ENCODE peak calls at places on chromosomes 12 and 14, in four cellular contexts. K is heart right ventricle, X is epithelial cell of esophagus, C is progenitor cell of endocrine pancreas. G is an unnamed sample.

GRCh38 chr12:101855364-101855884 is 22.0 kb upstream of the DRAM1 start:
- DNase-seq in K (no peak), C (no peak), X (peak; percentile 77), G (no peak)

GRCh38 chr14:72516936-72517408 is 376.9 kb downstream of the DPF3 start:
- DNase-seq in C (peak; percentile 59), X (peak; percentile 76), K (peak; percentile 44), G (peak; percentile 56)

GRCh38 chr14:104865631-104866441 is 768 bp downstream of the CEP170B start:
- DNase-seq in K (peak; percentile 65), X (peak; percentile 91), C (no peak), G (no peak)

GRCh38 chr14:71665157-71665556 is 267.1 kb upstream of the RGS6 start:
- DNase-seq in X (peak; percentile 58), C (no peak), K (no peak), G (no peak)

GRCh38 chr12:108816652-108817335 is 40.6 kb downstream of the SSH1 start:
- DNase-seq in K (peak; percentile 73), X (no peak), C (no peak), G (no peak)

GRCh38 chr14:98136019-98136418 is 1136.0 kb downstream of the BCL11B start:
- DNase-seq in C (no peak), K (no peak), X (no peak), G (no peak)

GRCh38 chr14:89813485-89814080 is 140.9 kb downstream of the EFCAB11 start:
- DNase-seq in K (no peak), X (peak; percentile 60), C (no peak), G (no peak)

GRCh38 chr14:36129181-36129580 is 47.3 kb downstream of the PTCSC3 start:
- DNase-seq in X (peak; percentile 85), K (no peak), C (no peak), G (no peak)

GRCh38 chr12:76653342-76653741 is 93.8 kb upstream of the OSBPL8 start:
- DNase-seq in K (no peak), X (no peak), C (no peak), G (no peak)

GRCh38 chr12:59084758-59085383 is 164.6 kb upstream of the LRIG3 start:
- DNase-seq in C (peak; percentile 9), X (no peak), K (no peak), G (no peak)

GRCh38 chr12:119578112-119578511 is 15.5 kb upstream of the TMEM233 start:
- DNase-seq in C (no peak), X (peak; percentile 38), K (no peak), G (no peak)

GRCh38 chr12:133120385-133121191 is 9.5 kb downstream of the ZNF891 start:
- DNase-seq in X (no peak), C (no peak), K (no peak), G (no peak)

GRCh38 chr12:125355614-125356013 is 290.4 kb downstream of the AACS start:
- DNase-seq in K (no peak), C (no peak), X (no peak), G (no peak)

GRCh38 chr12:125357561-125357960 is 292.3 kb downstream of the AACS start:
- DNase-seq in K (no peak), X (no peak), C (no peak), G (no peak)

GRCh38 chr12:125356111-125356510 is 290.9 kb downstream of the AACS start:
- DNase-seq in C (no peak), X (no peak), K (no peak), G (no peak)

GRCh38 chr12:125346361-125346760 is 281.1 kb downstream of the AACS start:
- DNase-seq in C (no peak), X (no peak), K (no peak), G (no peak)

DNA sequence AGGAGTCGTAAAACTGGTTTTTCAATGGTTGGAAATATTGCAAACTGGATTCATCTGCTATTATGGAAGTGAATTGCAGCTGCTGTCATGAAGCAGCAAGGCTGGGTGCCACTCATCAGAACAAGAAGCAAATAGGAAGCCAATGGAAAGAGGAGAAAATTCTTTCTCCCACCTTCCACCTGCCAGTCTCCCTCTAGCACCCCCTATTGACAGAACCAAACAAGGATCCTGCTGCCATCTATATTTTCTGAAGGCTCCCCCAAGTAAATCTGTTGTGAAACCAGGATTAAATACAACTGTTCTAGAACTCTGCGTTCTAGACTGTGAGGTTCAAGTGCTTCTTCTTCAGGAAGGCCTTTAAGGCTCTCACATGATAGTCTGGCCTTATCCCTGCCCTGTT is 286.6 kb downstream of the AACS start:
- DNase-seq in X (no peak), C (no peak), K (no peak), G (no peak)
- TF ChIP-seq CTCF in X (no peak), C (no peak), K (no peak), G (no peak)

DNA sequence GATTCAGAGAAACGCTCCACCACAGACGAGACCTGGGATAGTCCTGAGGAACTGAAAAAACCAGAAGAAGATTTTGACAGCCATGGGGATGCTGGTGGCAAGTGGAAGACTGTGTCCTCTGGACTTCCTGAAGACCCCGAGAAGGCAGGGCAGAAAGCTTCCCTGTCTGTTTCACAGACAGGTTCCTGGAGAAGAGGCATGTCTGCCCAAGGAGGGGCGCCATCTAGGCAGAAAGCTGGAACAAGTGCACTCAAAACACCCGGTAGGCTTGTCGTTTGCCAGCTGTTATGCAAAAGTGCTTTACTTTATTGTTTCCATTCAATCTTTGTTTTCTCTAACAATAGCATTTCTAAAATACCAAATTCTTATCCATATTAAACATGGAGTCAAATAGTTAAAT is 287.3 kb downstream of the NAV3 start:
- DNase-seq in X (no peak), C (no peak), K (no peak), G (no peak)
- TF ChIP-seq CTCF in X (no peak), C (peak; percentile 17), K (no peak), G (no peak)

GRCh38 chr14:32206552-32206951 is 3.5 kb upstream of the RNU6-8 start:
- DNase-seq in K (no peak), C (no peak), X (no peak), G (no peak)

GRCh38 chr14:32205554-32205953 is 2.5 kb upstream of the RNU6-8 start:
- DNase-seq in K (no peak), X (no peak), C (no peak), G (no peak)

GRCh38 chr14:32203928-32204357 is 874 bp upstream of the RNU6-8 start:
- DNase-seq in X (no peak), K (no peak), C (no peak), G (no peak)

GRCh38 chr14:32208490-32208889 is 5.4 kb upstream of the RNU6-8 start:
- DNase-seq in C (no peak), K (no peak), X (no peak), G (no peak)

GRCh38 chr14:32205984-32206383 is 2.9 kb upstream of the RNU6-8 start:
- DNase-seq in C (no peak), K (no peak), X (peak; percentile 36), G (no peak)
- TF ChIP-seq CTCF in C (no peak), K (no peak), X (no peak), G (no peak)

DNA sequence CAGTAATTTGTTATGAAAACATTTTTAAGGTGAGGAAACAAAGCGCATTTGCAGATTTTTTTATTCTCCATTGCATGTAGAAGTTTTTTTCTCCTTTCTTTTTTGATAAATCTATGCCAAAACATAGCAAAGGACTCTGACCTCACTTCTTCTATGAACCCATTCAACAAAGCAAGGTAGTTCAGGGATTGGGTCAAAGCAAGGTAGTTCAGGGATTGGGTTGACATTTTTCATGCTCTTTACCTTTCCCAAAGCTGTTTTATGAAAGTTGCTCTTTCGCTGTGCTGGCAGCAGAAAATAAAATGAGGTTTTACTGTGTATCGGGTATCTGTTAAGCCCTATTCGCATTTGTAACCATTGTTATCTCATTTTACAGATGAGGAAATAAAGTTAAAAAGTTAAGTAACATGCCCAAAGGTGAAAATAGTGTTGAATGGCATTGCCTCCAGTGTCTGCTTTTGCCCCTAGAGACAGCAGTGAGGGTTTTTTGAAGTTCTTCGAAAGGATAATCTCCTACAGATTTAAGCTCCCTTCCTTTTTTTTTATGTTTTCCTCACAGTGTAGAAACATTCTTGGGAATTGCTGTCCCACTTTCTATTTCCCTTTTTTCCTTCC is 10.6 kb downstream of the STRAP start:
- DNase-seq in K (no peak), X (no peak), C (no peak), G (no peak)
- TF ChIP-seq CTCF in K (no peak), X (no peak), C (no peak), G (no peak)

DNA sequence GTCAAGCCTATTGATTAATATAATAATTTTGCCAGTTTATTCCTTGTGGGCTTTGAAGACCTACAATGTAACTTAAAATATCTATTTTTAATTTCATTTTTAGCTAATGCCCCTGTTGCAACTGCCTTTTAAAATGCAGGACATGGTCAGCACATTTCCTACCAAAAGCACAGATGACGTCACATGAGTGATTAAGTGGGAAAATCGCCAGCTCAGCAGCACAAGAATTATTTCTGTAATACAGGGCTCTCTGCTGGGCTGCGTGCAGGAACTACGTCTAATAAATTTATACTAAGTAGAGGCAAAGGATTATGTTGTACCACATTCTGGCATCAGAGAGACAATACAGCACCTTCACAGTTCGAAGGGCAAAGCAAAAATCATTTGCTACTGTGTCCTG is 8.2 kb downstream of the RACGAP1 start:
- DNase-seq in X (peak; percentile 60), K (no peak), C (no peak), G (no peak)
- TF ChIP-seq CTCF in X (no peak), K (no peak), C (no peak), G (no peak)

GRCh38 chr12:52727037-52727436 is 23.7 kb upstream of the KRT77 start:
- DNase-seq in K (no peak), C (no peak), X (no peak), G (no peak)

GRCh38 chr12:52730793-52731192 is 27.5 kb upstream of the KRT77 start:
- DNase-seq in K (no peak), X (no peak), C (no peak), G (no peak)

GRCh38 chr12:52730383-52730782 is 27.1 kb upstream of the KRT77 start:
- DNase-seq in C (no peak), X (no peak), K (no peak), G (no peak)

GRCh38 chr12:52728374-52728773 is 25.1 kb upstream of the KRT77 start:
- DNase-seq in C (no peak), X (no peak), K (no peak), G (no peak)

DNA sequence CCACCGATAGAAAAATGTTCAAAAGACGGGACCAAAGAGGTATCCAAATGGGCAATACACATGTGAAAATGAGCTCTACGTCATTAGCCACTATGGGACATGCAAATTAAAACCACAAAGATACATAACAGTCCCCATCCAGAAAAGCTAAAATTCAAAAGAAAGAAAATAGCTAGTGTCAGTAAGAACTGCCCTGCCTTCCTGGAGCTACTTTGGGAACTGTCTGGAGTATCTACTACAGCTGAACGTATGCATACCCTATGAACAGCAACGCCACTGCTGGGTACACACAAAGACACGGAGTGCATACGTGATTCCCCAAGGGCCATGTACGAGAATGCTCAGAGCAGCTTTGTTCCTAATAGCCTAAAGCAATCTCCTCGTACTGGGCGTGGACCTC is 25.8 kb upstream of the KRT77 start:
- DNase-seq in C (no peak), X (no peak), K (no peak), G (no peak)
- TF ChIP-seq CTCF in C (no peak), X (no peak), K (no peak), G (no peak)

GRCh38 chr14:30035361-30035760 is 107.7 kb upstream of the PRKD1 start:
- DNase-seq in X (no peak), K (no peak), C (no peak), G (no peak)

DNA sequence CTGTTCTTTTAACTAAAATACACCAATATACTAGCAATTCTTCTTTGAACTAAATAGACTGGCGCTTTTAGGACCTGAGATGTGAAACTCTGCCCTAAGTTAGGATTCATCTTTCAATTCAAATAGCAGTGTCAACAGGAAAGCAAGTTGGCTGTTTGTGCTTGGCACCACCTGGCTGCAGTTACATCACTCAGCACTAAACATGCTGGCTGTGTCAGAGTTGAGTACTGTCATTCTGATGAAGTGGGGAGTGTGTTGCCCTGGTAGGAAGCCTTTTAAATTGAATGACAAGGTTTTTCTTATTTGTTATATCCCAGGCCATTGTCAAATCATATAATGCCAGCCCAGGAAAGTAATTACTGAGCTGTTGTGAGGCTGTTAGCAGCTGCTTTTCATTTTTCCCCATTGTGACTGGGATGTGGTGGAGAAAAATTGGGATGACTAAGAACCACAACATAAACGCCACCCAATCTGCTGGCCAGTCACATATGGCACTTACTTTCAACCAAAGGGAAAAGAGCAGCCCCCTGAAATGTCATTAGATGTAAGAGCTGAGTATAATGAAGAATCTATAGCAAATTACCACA is 106.5 kb upstream of the PRKD1 start:
- DNase-seq in X (no peak), C (no peak), K (no peak), G (no peak)
- TF ChIP-seq CTCF in X (no peak), C (no peak), K (no peak), G (no peak)